ENCODE peak calls at places on chromosomes 7 and 10, in nine cellular contexts. S is Caki2; M is COR-L47; O is activated naive CD8-positive, alpha-beta T cell treated with anti-CD3 and anti-CD28 coated beads, Interleukin-2, amount 50 U/mL, for 16 hours; X is kidney glomerular epithelial cell; D is NCI-H774; R is activated T-cell treated with anti-CD3 and anti-CD28 coated beads for 1 hour; L is AG08395; F is occipital lobe. I is an unnamed sample.

GRCh38 chr7:83248000-83248399 is 85.3 kb upstream of the PCLO start:
- DNase-seq in S (peak; percentile 5), M (no peak), O (no peak), X (no peak), D (no peak), R (no peak), L (no peak), F (no peak), I (peak; percentile 16)

GRCh38 chr10:133461841-133462240 is 8.1 kb downstream of the SCART1 start:
- DNase-seq in S (no peak), M (no peak), O (no peak), X (no peak), D (no peak), R (no peak), L (no peak), F (no peak), I (no peak)

GRCh38 chr10:72831696-72832355 is 61.7 kb upstream of the OIT3 start:
- DNase-seq in S (no peak), M (no peak), O (no peak), X (no peak), D (no peak), R (no peak), L (no peak), F (no peak), I (no peak)

GRCh38 chr10:119131512-119132240 is 27.8 kb downstream of the DENND10 start:
- DNase-seq in S (peak; percentile 60), M (no peak), O (no peak), X (peak; percentile 48), D (no peak), R (no peak), L (no peak), F (no peak), I (no peak)

GRCh38 chr10:114328278-114328812 is 76.0 kb downstream of the AFAP1L2 start:
- DNase-seq in S (no peak), M (no peak), O (no peak), X (no peak), D (no peak), R (no peak), L (no peak), F (no peak), I (no peak)

GRCh38 chr7:46558482-46559193 is 637.6 kb upstream of the IGFBP3 start:
- DNase-seq in S (peak; percentile 91), M (no peak), O (no peak), X (peak; percentile 52), D (no peak), R (no peak), L (peak; percentile 44), F (no peak), I (peak; percentile 59)

GRCh38 chr7:83640240-83640639 is 8.7 kb downstream of the SEMA3E start:
- DNase-seq in S (no peak), M (no peak), O (no peak), X (no peak), D (no peak), R (no peak), L (no peak), F (no peak), I (no peak)

GRCh38 chr10:32298066-32298812 is 48.7 kb downstream of the EPC1 start:
- DNase-seq in S (no peak), M (no peak), O (no peak), X (no peak), D (no peak), R (no peak), L (peak; percentile 40), F (no peak), I (peak; percentile 75)

GRCh38 chr10:29623797-29624196 is 11.0 kb downstream of the SVIL start:
- DNase-seq in S (peak; percentile 43), M (no peak), O (no peak), X (no peak), D (no peak), R (no peak), L (no peak), F (no peak), I (no peak)

GRCh38 chr7:153388611-153389010 is 629.1 kb downstream of the ACTR3B start:
- DNase-seq in S (no peak), M (no peak), O (no peak), X (no peak), D (no peak), R (no peak), L (no peak), F (no peak), I (no peak)

GRCh38 chr7:4406288-4407058 is 275.6 kb upstream of the FOXK1 start:
- DNase-seq in S (no peak), M (no peak), O (no peak), X (no peak), D (no peak), R (no peak), L (no peak), F (no peak), I (no peak)

GRCh38 chr7:111199643-111200042 is 108.7 kb downstream of the LRRN3 start:
- DNase-seq in S (no peak), M (no peak), O (no peak), X (no peak), D (no peak), R (no peak), L (no peak), F (no peak), I (peak; percentile 2)

GRCh38 chr7:1060315-1061080 is 16.2 kb downstream of the GPR146 start:
- DNase-seq in S (no peak), M (no peak), O (no peak), X (no peak), D (no peak), R (no peak), L (peak; percentile 30), F (no peak), I (no peak)

GRCh38 chr10:117137031-117137910 is 799 bp downstream of the VAX1 start:
- DNase-seq in S (peak; percentile 62), M (no peak), O (no peak), X (peak; percentile 20), D (no peak), R (no peak), L (peak; percentile 44), F (no peak), I (peak; percentile 36)

GRCh38 chr10:132911712-132912097 is 30.7 kb downstream of the CFAP46 start:
- DNase-seq in S (no peak), M (no peak), O (no peak), X (no peak), D (no peak), R (no peak), L (no peak), F (no peak), I (no peak)

GRCh38 chr7:139358541-139359365 is 941 bp upstream of the LUC7L2 start:
- DNase-seq in S (peak; percentile 77), M (no peak), O (no peak), X (no peak), D (peak; percentile 18), R (no peak), L (no peak), F (no peak), I (peak; percentile 62)

GRCh38 chr10:58436071-58436470 is 50.9 kb downstream of the TFAM start:
- DNase-seq in S (no peak), M (peak; percentile 38), O (no peak), X (peak; percentile 64), D (no peak), R (no peak), L (no peak), F (no peak), I (no peak)

GRCh38 chr7:22732556-22733126 is 5.6 kb downstream of the IL6 start:
- DNase-seq in S (peak; percentile 46), M (peak; percentile 13), O (no peak), X (peak; percentile 66), D (peak; percentile 22), R (no peak), L (no peak), F (no peak), I (no peak)

GRCh38 chr7:12291870-12292269 is 80.8 kb downstream of the TMEM106B start:
- DNase-seq in S (no peak), M (no peak), O (no peak), X (no peak), D (no peak), R (no peak), L (no peak), F (no peak), I (no peak)

GRCh38 chr7:115097175-115097671 is 175.3 kb downstream of the MDFIC start:
- DNase-seq in S (peak; percentile 56), M (no peak), O (no peak), X (no peak), D (no peak), R (no peak), L (peak; percentile 18), F (no peak), I (peak; percentile 82)

GRCh38 chr7:33854178-33854577 is 51.2 kb upstream of the BMPER start:
- DNase-seq in S (no peak), M (no peak), O (no peak), X (peak; percentile 50), D (no peak), R (no peak), L (peak; percentile 76), F (no peak), I (peak; percentile 91)

I was measured in foreskin fibroblast.